ENCODE peak calls at places on chromosomes 4 and X, in ten cellular contexts. T is H4; X is stimulated activated CD4-positive, alpha-beta T cell treated with anti-CD3 and anti-CD28 coated beads, Interleukin-12 subunit alpha, Interleukin-12 subunit beta, amount 100 ng/mL, for 24 hours; O is fibroblast of the aortic adventitia; E is substantia nigra; N is endodermal cell; U is astrocyte of the cerebellum; R is activated T-helper 9 cell treated with anti-CD3 and anti-CD28 coated beads, Interleukin-2, amount 50 U/mL, for 16 hours; Q is EH; S is A172. K is an unnamed sample.

GRCh38 chrX:87006561-87006960 is 511.0 kb upstream of the KLHL4 start:
- DNase-seq in Q (no peak), N (peak), R (no peak), S (no peak), X (no peak), O (no peak), T (no peak), E (no peak), U (no peak), K (no peak)

GRCh38 chr4:133869486-133869885 is 332.1 kb downstream of the PABPC4L start:
- DNase-seq in O (peak), X (no peak), S (no peak), T (no peak), Q (no peak), R (no peak), U (no peak), E (no peak), N (no peak), K (no peak)

GRCh38 chrX:37834937-37835336 is 12.4 kb downstream of the DYNLT3 start:
- DNase-seq in R (no peak), Q (no peak), E (no peak), O (no peak), U (no peak), N (no peak), X (no peak), T (no peak), S (no peak), K (no peak)

GRCh38 chr4:33386761-33387160 is 2666.6 kb downstream of the PCDH7 start:
- DNase-seq in U (no peak), X (no peak), E (no peak), R (no peak), T (peak), S (no peak), N (no peak), Q (no peak), O (no peak), K (no peak)

GRCh38 chrX:153984351-153985178 is 12.0 kb downstream of the TMEM187 start:
- DNase-seq in O (no peak), E (no peak), U (no peak), S (no peak), N (no peak), X (no peak), T (no peak), R (no peak), Q (no peak), K (no peak)

GRCh38 chr4:159010563-159011260 is 92.2 kb upstream of the RAPGEF2 start:
- DNase-seq in R (no peak), Q (peak), N (no peak), U (peak), E (no peak), X (no peak), T (peak), S (peak), O (peak), K (no peak)

GRCh38 chr4:85866508-85866907 is 391.6 kb downstream of the ARHGAP24 start:
- DNase-seq in Q (peak), X (no peak), T (no peak), N (no peak), E (no peak), O (peak), S (no peak), R (no peak), U (no peak), K (no peak)

GRCh38 chr4:79528241-79528706 is 120.2 kb upstream of the GK2 start:
- DNase-seq in O (no peak), S (peak), R (no peak), T (peak), Q (no peak), N (no peak), U (peak), X (peak), E (no peak), K (no peak)

GRCh38 chr4:183823394-183823793 is 81.7 kb upstream of the STOX2 start:
- DNase-seq in S (peak), Q (peak), T (peak), X (no peak), N (no peak), E (no peak), U (peak), R (no peak), O (peak), K (peak)

GRCh38 chr4:177047070-177047850 is 254.5 kb upstream of the VEGFC start:
- DNase-seq in T (peak), Q (peak), O (peak), R (peak), X (peak), N (peak), U (peak), E (no peak), S (peak), K (peak)

GRCh38 chr4:48896845-48897244 is 9.7 kb downstream of the OCIAD2 start:
- DNase-seq in X (no peak), E (no peak), R (no peak), S (no peak), Q (no peak), U (no peak), N (no peak), O (no peak), T (no peak), K (no peak)

GRCh38 chrX:151680805-151681204 is 14.5 kb upstream of the PRRG3 start:
- DNase-seq in O (peak), U (peak), X (peak), T (peak), Q (peak), E (no peak), R (peak), S (peak), N (peak), K (peak)

GRCh38 chrX:130788786-130789581 is 114.0 kb downstream of the ENOX2 start:
- DNase-seq in S (no peak), E (no peak), Q (no peak), T (no peak), U (no peak), R (no peak), N (no peak), X (no peak), O (no peak), K (no peak)

GRCh38 chrX:33415454-33415853 is 204.1 kb upstream of the DMD start:
- DNase-seq in U (no peak), O (no peak), E (no peak), N (no peak), X (no peak), T (no peak), S (no peak), R (no peak), Q (no peak), K (no peak)

GRCh38 chr4:5710962-5711478 is at the start of gene EVC:
- DNase-seq in T (peak), R (no peak), E (no peak), O (peak), N (peak), X (peak), Q (peak), U (peak), S (peak), K (peak)

GRCh38 chr4:52842788-52843187 is 19.3 kb upstream of the RASL11B start:
- DNase-seq in R (no peak), T (no peak), S (no peak), X (no peak), O (no peak), U (no peak), Q (no peak), N (no peak), E (no peak), K (no peak)

GRCh38 chr4:149897784-149898183 is 82.1 kb upstream of the IQCM start:
- DNase-seq in E (no peak), N (no peak), U (peak), O (peak), T (peak), X (no peak), S (peak), Q (peak), R (no peak), K (peak)

GRCh38 chrX:118976599-118977340 is 2.4 kb downstream of the LONRF3 start:
- DNase-seq in O (no peak), N (peak), U (no peak), E (no peak), X (no peak), T (peak), Q (peak), S (peak), R (peak), K (peak)

GRCh38 chr4:156196722-156197121 is 243.1 kb upstream of the CTSO start:
- DNase-seq in O (no peak), T (no peak), R (no peak), N (no peak), E (no peak), U (no peak), Q (no peak), S (no peak), X (no peak), K (no peak)

GRCh38 chr4:185837415-185838103 is 25.6 kb upstream of the SORBS2 start:
- DNase-seq in U (no peak), R (no peak), N (no peak), X (no peak), O (peak), S (no peak), T (no peak), Q (no peak), E (no peak), K (no peak)

GRCh38 chrX:20620301-20620700 is 353.6 kb upstream of the RPS6KA3 start:
- DNase-seq in U (no peak), R (no peak), X (no peak), S (peak), N (no peak), O (peak), T (no peak), Q (peak), E (no peak), K (peak)

GRCh38 chr4:144820706-144821105 is 174.8 kb downstream of the HHIP start:
- DNase-seq in N (no peak), X (no peak), T (no peak), Q (peak), U (peak), O (peak), E (no peak), R (no peak), S (peak), K (no peak)

GRCh38 chr4:8553216-8553615 is 27.0 kb upstream of the GPR78 start:
- DNase-seq in U (no peak), E (no peak), T (no peak), N (no peak), O (no peak), Q (no peak), R (no peak), S (no peak), X (no peak), K (no peak)

GRCh38 chr4:52957220-52957686 is 95.1 kb downstream of the RASL11B start:
- DNase-seq in R (no peak), Q (peak), O (peak), U (no peak), T (no peak), X (no peak), E (no peak), N (no peak), S (no peak), K (no peak)

GRCh38 chrX:110265624-110266023 is 52.3 kb downstream of the AMMECR1 start:
- DNase-seq in Q (peak), E (no peak), N (no peak), X (no peak), R (no peak), S (no peak), U (no peak), O (no peak), T (no peak), K (no peak)

GRCh38 chrX:43677993-43678392 is 21.9 kb downstream of the MAOA start:
- DNase-seq in E (no peak), N (no peak), Q (no peak), R (no peak), U (no peak), X (no peak), O (no peak), T (no peak), S (no peak), K (no peak)

GRCh38 chr4:74161676-74162450 is 3.9 kb downstream of the MTHFD2L start:
- DNase-seq in R (no peak), Q (peak), X (no peak), T (no peak), S (peak), O (peak), E (no peak), U (no peak), N (no peak), K (no peak)

GRCh38 chr4:1126506-1126905 is 13.1 kb upstream of the RNF212 start:
- DNase-seq in U (no peak), T (no peak), Q (peak), S (no peak), O (peak), R (no peak), X (no peak), N (no peak), E (no peak), K (no peak)

GRCh38 chr4:168183717-168184571 is 91.6 kb downstream of the ANXA10 start:
- DNase-seq in R (no peak), S (peak), T (peak), E (no peak), U (peak), Q (peak), N (no peak), O (peak), X (no peak), K (peak)

GRCh38 chr4:74438661-74439060 is 6.3 kb upstream of the AREG start:
- DNase-seq in S (no peak), R (no peak), E (no peak), Q (no peak), U (no peak), N (no peak), X (no peak), O (no peak), T (no peak), K (no peak)

GRCh38 chr4:48275247-48275646 is 5.6 kb upstream of the TEC start:
- DNase-seq in E (no peak), S (peak), X (no peak), N (peak), U (no peak), O (peak), R (no peak), Q (peak), T (peak), K (no peak)

GRCh38 chr4:78562687-78563086 is 11.1 kb downstream of the ANXA3 start:
- DNase-seq in T (no peak), O (no peak), N (no peak), E (no peak), U (no peak), R (no peak), Q (no peak), S (no peak), X (no peak), K (no peak)

K was measured in RCC 7860.